ENCODE peak calls at places on chromosomes 3 and 15, in ten cellular contexts. One of them, this sample, is unnamed.

GRCh38 chr3:120203016-120203415 is 82.0 kb downstream of the GPR156 start:
- DNase-seq in left lung: no peak
- DNase-seq in epithelial cell of esophagus: peak; percentile 65
- DNase-seq in fibroblast of pulmonary artery: peak; percentile 95
- DNase-seq in ovary: peak; percentile 27
- DNase-seq in esophagus squamous epithelium: no peak
- DNase-seq in right lobe of liver: peak; percentile 82
- DNase-seq in GM12865: no peak
- DNase-seq in B cell: no peak
- DNase-seq in bronchial epithelial cell: peak; percentile 62
- DNase-seq in this sample: peak; percentile 94

GRCh38 chr15:71545923-71546322 is 264.4 kb upstream of the NR2E3 start:
- DNase-seq in left lung: no peak
- DNase-seq in epithelial cell of esophagus: peak; percentile 12
- DNase-seq in fibroblast of pulmonary artery: no peak
- DNase-seq in ovary: no peak
- DNase-seq in esophagus squamous epithelium: no peak
- DNase-seq in right lobe of liver: no peak
- DNase-seq in GM12865: no peak
- DNase-seq in B cell: no peak
- DNase-seq in bronchial epithelial cell: peak; percentile 46
- DNase-seq in this sample: no peak

GRCh38 chr3:180102134-180102533 is 65.4 kb upstream of the PEX5L start:
- DNase-seq in left lung: no peak
- DNase-seq in epithelial cell of esophagus: peak; percentile 16
- DNase-seq in fibroblast of pulmonary artery: no peak
- DNase-seq in ovary: no peak
- DNase-seq in esophagus squamous epithelium: no peak
- DNase-seq in right lobe of liver: no peak
- DNase-seq in GM12865: no peak
- DNase-seq in B cell: no peak
- DNase-seq in bronchial epithelial cell: no peak
- DNase-seq in this sample: no peak

GRCh38 chr15:60804986-60805949 is 326.3 kb upstream of the ICE2 start:
- DNase-seq in left lung: no peak
- DNase-seq in epithelial cell of esophagus: peak; percentile 29
- DNase-seq in fibroblast of pulmonary artery: peak; percentile 82
- DNase-seq in ovary: no peak
- DNase-seq in esophagus squamous epithelium: no peak
- DNase-seq in right lobe of liver: no peak
- DNase-seq in GM12865: no peak
- DNase-seq in B cell: no peak
- DNase-seq in bronchial epithelial cell: peak; percentile 50
- DNase-seq in this sample: peak; percentile 75

GRCh38 chr3:114827495-114827894 is 319.6 kb downstream of the ZBTB20 start:
- DNase-seq in left lung: no peak
- DNase-seq in epithelial cell of esophagus: peak; percentile 57
- DNase-seq in fibroblast of pulmonary artery: peak; percentile 66
- DNase-seq in ovary: no peak
- DNase-seq in esophagus squamous epithelium: no peak
- DNase-seq in right lobe of liver: no peak
- DNase-seq in GM12865: peak; percentile 71
- DNase-seq in B cell: no peak
- DNase-seq in bronchial epithelial cell: peak; percentile 62
- DNase-seq in this sample: peak; percentile 57

GRCh38 chr15:46933332-46933731 is 784.0 kb upstream of the SEMA6D start:
- DNase-seq in left lung: no peak
- DNase-seq in epithelial cell of esophagus: no peak
- DNase-seq in fibroblast of pulmonary artery: no peak
- DNase-seq in ovary: no peak
- DNase-seq in esophagus squamous epithelium: no peak
- DNase-seq in right lobe of liver: no peak
- DNase-seq in GM12865: no peak
- DNase-seq in B cell: no peak
- DNase-seq in bronchial epithelial cell: no peak
- DNase-seq in this sample: no peak

GRCh38 chr3:35932995-35933394 is 293.7 kb downstream of the ARPP21 start:
- DNase-seq in left lung: no peak
- DNase-seq in epithelial cell of esophagus: peak; percentile 58
- DNase-seq in fibroblast of pulmonary artery: peak; percentile 97
- DNase-seq in ovary: no peak
- DNase-seq in esophagus squamous epithelium: no peak
- DNase-seq in right lobe of liver: no peak
- DNase-seq in GM12865: no peak
- DNase-seq in B cell: no peak
- DNase-seq in bronchial epithelial cell: peak; percentile 84
- DNase-seq in this sample: peak; percentile 49

GRCh38 chr15:42190370-42190769 is 17.7 kb downstream of the VPS39 start:
- DNase-seq in left lung: no peak
- DNase-seq in epithelial cell of esophagus: no peak
- DNase-seq in fibroblast of pulmonary artery: no peak
- DNase-seq in ovary: no peak
- DNase-seq in esophagus squamous epithelium: no peak
- DNase-seq in right lobe of liver: no peak
- DNase-seq in GM12865: no peak
- DNase-seq in B cell: no peak
- DNase-seq in bronchial epithelial cell: no peak
- DNase-seq in this sample: no peak

GRCh38 chr3:49912787-49913375 is 9.2 kb upstream of the MST1R start:
- DNase-seq in left lung: no peak
- DNase-seq in epithelial cell of esophagus: no peak
- DNase-seq in fibroblast of pulmonary artery: no peak
- DNase-seq in ovary: no peak
- DNase-seq in esophagus squamous epithelium: no peak
- DNase-seq in right lobe of liver: no peak
- DNase-seq in GM12865: no peak
- DNase-seq in B cell: no peak
- DNase-seq in bronchial epithelial cell: no peak
- DNase-seq in this sample: no peak

GRCh38 chr3:172319653-172320052 is 128.6 kb downstream of the GHSR start:
- DNase-seq in left lung: no peak
- DNase-seq in epithelial cell of esophagus: no peak
- DNase-seq in fibroblast of pulmonary artery: no peak
- DNase-seq in ovary: no peak
- DNase-seq in esophagus squamous epithelium: no peak
- DNase-seq in right lobe of liver: no peak
- DNase-seq in GM12865: no peak
- DNase-seq in B cell: no peak
- DNase-seq in bronchial epithelial cell: no peak
- DNase-seq in this sample: no peak

GRCh38 chr15:88342666-88343065 is 86.1 kb upstream of the NTRK3 start:
- DNase-seq in left lung: no peak
- DNase-seq in epithelial cell of esophagus: no peak
- DNase-seq in fibroblast of pulmonary artery: no peak
- DNase-seq in ovary: no peak
- DNase-seq in esophagus squamous epithelium: no peak
- DNase-seq in right lobe of liver: no peak
- DNase-seq in GM12865: no peak
- DNase-seq in B cell: no peak
- DNase-seq in bronchial epithelial cell: no peak
- DNase-seq in this sample: peak; percentile 90

GRCh38 chr15:39438795-39439577 is 141.9 kb upstream of the THBS1 start:
- DNase-seq in left lung: peak; percentile 46
- DNase-seq in epithelial cell of esophagus: no peak
- DNase-seq in fibroblast of pulmonary artery: peak; percentile 73
- DNase-seq in ovary: no peak
- DNase-seq in esophagus squamous epithelium: no peak
- DNase-seq in right lobe of liver: no peak
- DNase-seq in GM12865: no peak
- DNase-seq in B cell: no peak
- DNase-seq in bronchial epithelial cell: no peak
- DNase-seq in this sample: no peak
- TF ChIP-seq CTCF in left lung: no peak
- TF ChIP-seq CTCF in epithelial cell of esophagus: no peak
- TF ChIP-seq CTCF in fibroblast of pulmonary artery: peak; percentile 16
- TF ChIP-seq CTCF in ovary: no peak
- TF ChIP-seq CTCF in esophagus squamous epithelium: no peak
- TF ChIP-seq CTCF in right lobe of liver: no peak
- TF ChIP-seq CTCF in GM12865: no peak
- TF ChIP-seq CTCF in B cell: no peak
- TF ChIP-seq CTCF in bronchial epithelial cell: peak; percentile 8
- TF ChIP-seq CTCF in this sample: no peak

GRCh38 chr3:118636841-118637240 is 397.8 kb downstream of the IGSF11 start:
- DNase-seq in left lung: no peak
- DNase-seq in epithelial cell of esophagus: peak; percentile 45
- DNase-seq in fibroblast of pulmonary artery: no peak
- DNase-seq in ovary: no peak
- DNase-seq in esophagus squamous epithelium: no peak
- DNase-seq in right lobe of liver: no peak
- DNase-seq in GM12865: peak; percentile 10
- DNase-seq in B cell: no peak
- DNase-seq in bronchial epithelial cell: peak; percentile 41
- DNase-seq in this sample: no peak
- TF ChIP-seq CTCF in left lung: no peak
- TF ChIP-seq CTCF in epithelial cell of esophagus: peak; percentile 70
- TF ChIP-seq CTCF in fibroblast of pulmonary artery: no peak
- TF ChIP-seq CTCF in ovary: no peak
- TF ChIP-seq CTCF in esophagus squamous epithelium: no peak
- TF ChIP-seq CTCF in right lobe of liver: peak; percentile 10
- TF ChIP-seq CTCF in GM12865: peak; percentile 9
- TF ChIP-seq CTCF in B cell: no peak
- TF ChIP-seq CTCF in bronchial epithelial cell: peak; percentile 70
- TF ChIP-seq CTCF in this sample: no peak

DNA sequence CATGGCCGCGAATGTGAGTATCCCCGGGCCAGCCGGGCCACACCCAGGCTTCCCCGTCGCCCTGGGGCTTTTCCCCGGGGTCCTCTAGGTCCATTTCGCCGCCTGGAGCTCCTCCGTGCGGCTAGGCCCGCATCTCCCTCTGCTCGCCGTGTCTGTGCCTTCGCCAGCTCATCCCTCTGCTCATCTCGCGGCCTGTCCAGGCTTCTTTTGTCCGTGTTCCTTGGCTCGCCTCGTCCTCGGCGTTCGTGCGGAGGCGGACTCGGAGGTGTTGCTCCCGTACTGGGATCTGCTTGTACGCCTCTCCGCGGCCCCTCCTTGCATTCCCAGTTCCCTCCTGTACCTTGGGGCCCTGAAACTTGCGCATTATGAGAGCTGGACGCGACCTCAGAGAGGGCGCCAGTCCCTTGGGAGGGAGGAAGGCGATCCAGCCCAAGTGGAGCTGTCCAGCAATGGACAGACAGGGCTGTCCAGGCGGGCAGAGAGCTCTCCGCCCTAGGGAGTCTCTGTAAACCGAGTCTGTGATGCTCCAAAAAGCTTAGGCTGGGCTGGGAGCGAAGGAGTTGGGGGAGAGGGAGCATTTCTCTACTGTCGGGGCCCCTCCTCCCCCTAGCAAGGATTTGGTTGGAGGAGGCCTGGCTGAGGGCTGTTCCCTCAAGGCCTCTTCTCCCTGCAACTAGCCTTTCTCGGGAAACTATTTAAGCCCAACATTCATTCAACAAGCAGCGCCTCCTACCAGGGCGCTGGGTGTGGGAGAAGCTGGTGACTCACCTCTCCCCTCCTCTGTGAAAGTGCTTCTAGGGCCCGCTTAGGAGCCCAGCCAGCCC is 553 bp downstream of the TMEM43 start:
- DNase-seq in left lung: peak; percentile 88
- DNase-seq in epithelial cell of esophagus: peak; percentile 96
- DNase-seq in fibroblast of pulmonary artery: peak; percentile 95
- DNase-seq in ovary: peak; percentile 53
- DNase-seq in esophagus squamous epithelium: no peak
- DNase-seq in right lobe of liver: peak; percentile 63
- DNase-seq in GM12865: peak; percentile 56
- DNase-seq in B cell: no peak
- DNase-seq in bronchial epithelial cell: peak; percentile 93
- DNase-seq in this sample: peak; percentile 96
- TF ChIP-seq CTCF in left lung: no peak
- TF ChIP-seq CTCF in epithelial cell of esophagus: peak; percentile 42
- TF ChIP-seq CTCF in fibroblast of pulmonary artery: peak; percentile 19
- TF ChIP-seq CTCF in ovary: no peak
- TF ChIP-seq CTCF in esophagus squamous epithelium: no peak
- TF ChIP-seq CTCF in right lobe of liver: no peak
- TF ChIP-seq CTCF in GM12865: no peak
- TF ChIP-seq CTCF in B cell: no peak
- TF ChIP-seq CTCF in bronchial epithelial cell: peak; percentile 42
- TF ChIP-seq CTCF in this sample: peak; percentile 38

GRCh38 chr15:66112388-66112787 is 141.2 kb downstream of the MEGF11 start:
- DNase-seq in left lung: no peak
- DNase-seq in epithelial cell of esophagus: no peak
- DNase-seq in fibroblast of pulmonary artery: no peak
- DNase-seq in ovary: no peak
- DNase-seq in esophagus squamous epithelium: no peak
- DNase-seq in right lobe of liver: no peak
- DNase-seq in GM12865: no peak
- DNase-seq in B cell: no peak
- DNase-seq in bronchial epithelial cell: no peak
- DNase-seq in this sample: no peak

GRCh38 chr15:66120422-66120821 is 133.1 kb downstream of the MEGF11 start:
- DNase-seq in left lung: no peak
- DNase-seq in epithelial cell of esophagus: no peak
- DNase-seq in fibroblast of pulmonary artery: no peak
- DNase-seq in ovary: no peak
- DNase-seq in esophagus squamous epithelium: no peak
- DNase-seq in right lobe of liver: no peak
- DNase-seq in GM12865: no peak
- DNase-seq in B cell: no peak
- DNase-seq in bronchial epithelial cell: no peak
- DNase-seq in this sample: no peak

GRCh38 chr15:66117841-66118240 is 135.7 kb downstream of the MEGF11 start:
- DNase-seq in left lung: no peak
- DNase-seq in epithelial cell of esophagus: no peak
- DNase-seq in fibroblast of pulmonary artery: no peak
- DNase-seq in ovary: no peak
- DNase-seq in esophagus squamous epithelium: no peak
- DNase-seq in right lobe of liver: no peak
- DNase-seq in GM12865: no peak
- DNase-seq in B cell: no peak
- DNase-seq in bronchial epithelial cell: no peak
- DNase-seq in this sample: no peak

GRCh38 chr15:66114863-66115425 is 138.6 kb downstream of the MEGF11 start:
- DNase-seq in left lung: no peak
- DNase-seq in epithelial cell of esophagus: peak; percentile 67
- DNase-seq in fibroblast of pulmonary artery: no peak
- DNase-seq in ovary: no peak
- DNase-seq in esophagus squamous epithelium: no peak
- DNase-seq in right lobe of liver: no peak
- DNase-seq in GM12865: no peak
- DNase-seq in B cell: no peak
- DNase-seq in bronchial epithelial cell: peak; percentile 31
- DNase-seq in this sample: no peak

DNA sequence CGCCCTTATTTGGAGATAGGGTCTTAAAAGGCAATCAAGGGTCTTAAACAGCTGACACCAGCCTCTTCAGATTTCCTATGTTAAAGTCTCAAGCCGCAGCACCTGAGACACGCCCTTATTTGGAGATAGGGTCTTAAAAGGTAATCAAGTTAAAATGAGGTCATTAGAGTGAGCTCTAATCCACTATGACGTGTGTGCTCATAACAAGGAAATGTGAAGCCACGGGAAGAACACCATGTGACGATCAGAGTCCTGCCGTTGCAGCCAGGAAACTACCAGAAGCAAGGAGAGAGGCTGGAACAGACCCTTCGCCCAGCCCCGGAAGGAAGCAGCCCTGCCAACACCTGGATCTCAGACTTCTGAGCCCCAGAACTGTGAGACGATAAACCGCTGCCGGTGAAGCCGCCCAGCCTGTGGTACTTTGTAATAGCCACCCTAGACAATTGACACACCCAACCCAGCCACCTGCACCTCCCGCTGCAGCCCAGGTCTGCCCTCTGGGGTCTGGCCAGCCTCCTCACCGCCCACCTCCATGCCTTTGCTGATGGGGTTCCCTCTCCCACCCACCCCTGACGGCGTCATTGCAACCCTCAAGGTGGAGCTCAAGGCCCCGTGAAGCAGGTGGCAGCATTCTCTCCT is 137.9 kb downstream of the MEGF11 start:
- DNase-seq in left lung: no peak
- DNase-seq in epithelial cell of esophagus: no peak
- DNase-seq in fibroblast of pulmonary artery: no peak
- DNase-seq in ovary: no peak
- DNase-seq in esophagus squamous epithelium: no peak
- DNase-seq in right lobe of liver: no peak
- DNase-seq in GM12865: no peak
- DNase-seq in B cell: no peak
- DNase-seq in bronchial epithelial cell: peak; percentile 1
- DNase-seq in this sample: no peak
- TF ChIP-seq CTCF in left lung: no peak
- TF ChIP-seq CTCF in epithelial cell of esophagus: no peak
- TF ChIP-seq CTCF in fibroblast of pulmonary artery: no peak
- TF ChIP-seq CTCF in ovary: no peak
- TF ChIP-seq CTCF in esophagus squamous epithelium: no peak
- TF ChIP-seq CTCF in right lobe of liver: no peak
- TF ChIP-seq CTCF in GM12865: no peak
- TF ChIP-seq CTCF in B cell: no peak
- TF ChIP-seq CTCF in bronchial epithelial cell: no peak
- TF ChIP-seq CTCF in this sample: no peak